ENCODE peak calls at places on chromosomes 4 and X, in ten cellular contexts. N, C, O, J, W, A, T, K, P and Q are unnamed samples.
A peak's percentile ranks its signal among the peaks of the same experiment; 100 is the strongest.

GRCh38 chr4:81436096-81436495 is 35.6 kb downstream of the RASGEF1B start:
- DNase-seq in N (no peak), C (no peak), O (no peak), J (no peak), W (no peak), A (no peak), T (no peak), K (no peak), P (no peak), Q (no peak)

GRCh38 chrX:43573441-43574015 is 82.6 kb upstream of the MAOA start:
- DNase-seq in N (no peak), C (no peak), O (no peak), J (no peak), W (no peak), A (no peak), T (no peak), K (no peak), P (no peak), Q (no peak)

GRCh38 chr4:120055167-120055566 is 11.5 kb downstream of the MAD2L1 start:
- DNase-seq in N (no peak), C (no peak), O (no peak), J (no peak), W (no peak), A (no peak), T (no peak), K (no peak), P (no peak), Q (no peak)

GRCh38 chrX:68719181-68719903 is 71.9 kb downstream of the STARD8 start:
- DNase-seq in N (no peak), C (no peak), O (no peak), J (no peak), W (no peak), A (no peak), T (no peak), K (no peak), P (no peak), Q (no peak)

GRCh38 chr4:38046735-38047487 is 86.7 kb downstream of the PTTG2 start:
- DNase-seq in N (no peak), C (no peak), O (peak; percentile 65), J (no peak), W (peak; percentile 33), A (no peak), T (peak; percentile 54), K (peak; percentile 18), P (no peak), Q (no peak)

GRCh38 chrX:53088136-53088974 is 5.6 kb upstream of the KANTR start:
- DNase-seq in N (peak; percentile 87), C (peak; percentile 44), O (peak; percentile 93), J (peak; percentile 88), W (peak; percentile 78), A (peak; percentile 81), T (peak; percentile 77), K (peak; percentile 73), P (no peak), Q (peak; percentile 71)

GRCh38 chr4:7398788-7399432 is 35.8 kb downstream of the PSAPL1 start:
- DNase-seq in N (no peak), C (no peak), O (no peak), J (no peak), W (no peak), A (no peak), T (no peak), K (no peak), P (no peak), Q (no peak)

GRCh38 chr4:153485374-153485773 is 19.2 kb downstream of the TMEM131L start:
- DNase-seq in N (no peak), C (no peak), O (no peak), J (no peak), W (no peak), A (no peak), T (no peak), K (no peak), P (no peak), Q (no peak)

GRCh38 chr4:17126306-17126978 is 228.0 kb upstream of the LDB2 start:
- DNase-seq in N (no peak), C (no peak), O (no peak), J (no peak), W (no peak), A (no peak), T (no peak), K (no peak), P (no peak), Q (no peak)

GRCh38 chr4:108492816-108493595 is 127.4 kb upstream of the RPL34 start:
- DNase-seq in N (no peak), C (no peak), O (no peak), J (no peak), W (peak; percentile 11), A (peak; percentile 13), T (peak; percentile 22), K (peak; percentile 23), P (peak; percentile 43), Q (no peak)

GRCh38 chrX:41589634-41590270 is 99.0 kb upstream of the GPR34 start:
- DNase-seq in N (no peak), C (no peak), O (no peak), J (no peak), W (peak; percentile 28), A (peak; percentile 19), T (no peak), K (peak; percentile 7), P (no peak), Q (no peak)

GRCh38 chr4:188246488-188246887 is 107.2 kb downstream of the TRIML1 start:
- DNase-seq in N (peak; percentile 13), C (no peak), O (no peak), J (no peak), W (peak; percentile 25), A (peak; percentile 36), T (no peak), K (no peak), P (no peak), Q (no peak)

DNA sequence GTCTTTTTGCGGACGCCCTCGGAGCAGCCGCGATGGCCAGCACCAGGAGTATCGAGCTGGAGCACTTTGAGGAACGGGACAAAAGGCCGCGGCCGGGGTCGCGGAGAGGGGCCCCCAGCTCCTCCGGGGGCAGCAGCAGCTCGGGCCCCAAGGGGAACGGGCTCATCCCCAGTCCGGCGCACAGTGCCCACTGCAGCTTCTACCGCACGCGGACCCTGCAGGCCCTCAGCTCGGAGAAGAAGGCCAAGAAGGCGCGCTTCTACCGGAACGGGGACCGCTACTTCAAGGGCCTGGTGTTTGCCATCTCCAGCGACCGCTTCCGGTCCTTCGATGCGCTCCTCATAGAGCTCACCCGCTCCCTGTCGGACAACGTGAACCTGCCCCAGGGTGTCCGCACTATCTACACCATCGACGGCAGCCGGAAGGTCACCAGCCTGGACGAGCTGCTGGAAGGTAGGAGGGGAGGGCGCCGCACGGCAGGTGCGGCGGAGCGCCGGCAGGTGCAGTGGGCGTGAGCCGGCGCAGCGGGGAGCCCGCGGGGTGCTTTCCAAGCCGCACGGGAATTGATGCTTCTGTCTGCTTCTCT is 844 bp downstream of the DCLK2 start:
- DNase-seq in N (peak; percentile 17), C (no peak), O (peak; percentile 75), J (peak; percentile 53), W (peak; percentile 40), A (peak; percentile 38), T (peak; percentile 42), K (peak; percentile 13), P (peak; percentile 51), Q (peak; percentile 20)
- TF ChIP-seq CTCF in N (no peak), C (no peak), O (no peak), J (no peak), W (peak; percentile 14), A (peak; percentile 0), T (no peak), K (peak; percentile 11), P (no peak), Q (no peak)

GRCh38 chrX:78105944-78106650 is 2.0 kb downstream of the PGK1 start:
- DNase-seq in N (no peak), C (no peak), O (no peak), J (no peak), W (no peak), A (no peak), T (no peak), K (no peak), P (no peak), Q (no peak)

GRCh38 chrX:78111140-78111931 is 7.3 kb downstream of the PGK1 start:
- DNase-seq in N (no peak), C (no peak), O (no peak), J (peak; percentile 21), W (no peak), A (no peak), T (no peak), K (no peak), P (peak; percentile 26), Q (no peak)

GRCh38 chrX:78104447-78105176 is 564 bp downstream of the PGK1 start:
- DNase-seq in N (peak; percentile 33), C (peak; percentile 65), O (peak; percentile 82), J (peak; percentile 39), W (peak; percentile 31), A (peak; percentile 64), T (peak; percentile 15), K (no peak), P (peak; percentile 33), Q (no peak)

GRCh38 chrX:78106651-78106986 is 2.6 kb downstream of the PGK1 start:
- DNase-seq in N (no peak), C (no peak), O (no peak), J (no peak), W (no peak), A (no peak), T (no peak), K (no peak), P (no peak), Q (no peak)

DNA sequence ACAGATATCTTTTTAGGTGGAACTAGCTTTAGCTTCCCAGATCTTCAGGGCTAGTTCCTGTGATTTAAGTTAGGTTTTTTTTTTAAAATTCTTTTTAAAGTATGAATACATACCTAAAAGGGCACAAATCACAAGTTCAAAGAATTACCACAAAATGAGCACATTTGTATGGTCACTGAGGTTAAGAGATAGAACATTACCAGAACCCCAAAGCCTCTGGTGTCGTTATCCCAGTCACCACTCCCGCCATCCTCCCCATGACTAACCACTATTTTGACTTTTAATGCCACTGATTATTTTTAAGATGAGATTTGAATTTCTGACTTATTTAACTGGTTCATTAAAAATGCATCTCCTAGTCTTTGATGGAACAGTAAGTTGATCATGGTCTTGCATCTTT is 5.4 kb downstream of the PGK1 start:
- DNase-seq in N (no peak), C (no peak), O (no peak), J (no peak), W (no peak), A (no peak), T (no peak), K (no peak), P (no peak), Q (no peak)
- TF ChIP-seq CTCF in N (no peak), C (no peak), O (no peak), J (no peak), W (no peak), A (no peak), T (no peak), K (no peak), P (no peak), Q (no peak)

DNA sequence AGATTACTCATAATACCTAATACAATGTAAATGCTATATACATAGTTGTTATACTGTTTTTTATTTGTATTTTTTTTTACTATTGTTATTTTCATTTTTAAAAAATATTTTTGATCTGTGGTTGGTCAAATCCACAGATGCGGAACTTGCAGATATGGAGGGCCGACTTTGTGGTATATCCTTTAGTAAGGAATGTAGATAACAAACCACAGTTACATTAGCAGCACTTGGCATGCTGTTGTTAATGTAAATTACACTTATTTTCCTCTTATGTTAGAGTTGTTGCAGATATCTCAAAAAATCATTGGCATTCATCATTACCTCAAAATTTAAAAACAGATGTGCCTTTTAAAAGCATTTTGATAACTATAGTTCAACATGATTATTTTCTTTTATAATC is 151.0 kb downstream of the TMEM164 start:
- DNase-seq in N (no peak), C (no peak), O (no peak), J (no peak), W (no peak), A (no peak), T (no peak), K (no peak), P (no peak), Q (no peak)
- TF ChIP-seq CTCF in N (no peak), C (no peak), O (no peak), J (no peak), W (no peak), A (no peak), T (no peak), K (no peak), P (no peak), Q (no peak)

GRCh38 chrX:152658302-152658701 is 20.6 kb downstream of the GABRQ start:
- DNase-seq in N (no peak), C (no peak), O (no peak), J (no peak), W (no peak), A (no peak), T (peak; percentile 16), K (no peak), P (no peak), Q (no peak)
- TF ChIP-seq CTCF in N (no peak), C (no peak), O (no peak), J (no peak), W (no peak), A (no peak), T (no peak), K (peak; percentile 8), P (no peak), Q (no peak)